ENCODE peak calls at places on chromosomes 11 and 22, in nine cellular contexts. W, X, D, A, J, Y, G, L and V are unnamed samples.

GRCh38 chr11:14612624-14613023 is 31.0 kb upstream of the PDE3B start:
- DNase-seq in W (no peak), X (no peak), D (no peak), A (no peak), J (no peak), Y (no peak), G (no peak), L (no peak), V (no peak)

GRCh38 chr22:22930571-22931556 is 43.2 kb downstream of the IGLL5 start:
- DNase-seq in W (no peak), X (no peak), D (no peak), A (no peak), J (no peak), Y (no peak), G (no peak), L (no peak), V (no peak)

GRCh38 chr22:48373626-48374173 is 1454.0 kb downstream of the BRD1 start:
- DNase-seq in W (no peak), X (no peak), D (peak; percentile 40), A (no peak), J (no peak), Y (no peak), G (peak; percentile 32), L (no peak), V (no peak)

GRCh38 chr11:112024178-112024777 is 930 bp upstream of the DLAT start:
- DNase-seq in W (no peak), X (no peak), D (no peak), A (no peak), J (no peak), Y (no peak), G (no peak), L (no peak), V (no peak)

GRCh38 chr11:61120865-61121831 is 18.9 kb downstream of the CD5 start:
- DNase-seq in W (no peak), X (no peak), D (peak; percentile 46), A (peak; percentile 45), J (peak; percentile 73), Y (peak; percentile 84), G (no peak), L (no peak), V (no peak)

GRCh38 chr22:37918149-37918548 is 12.1 kb downstream of the MICALL1 start:
- DNase-seq in W (no peak), X (no peak), D (no peak), A (no peak), J (no peak), Y (no peak), G (no peak), L (no peak), V (no peak)

GRCh38 chr11:126992065-126992803 is 8.3 kb downstream of the KIRREL3 start:
- DNase-seq in W (no peak), X (no peak), D (no peak), A (no peak), J (no peak), Y (no peak), G (no peak), L (peak; percentile 71), V (no peak)

GRCh38 chr11:126547161-126547560 is 191.7 kb downstream of the ST3GAL4 start:
- DNase-seq in W (no peak), X (no peak), D (no peak), A (no peak), J (no peak), Y (no peak), G (no peak), L (no peak), V (no peak)

GRCh38 chr22:30246962-30247376 is 410 bp upstream of the LIF start:
- DNase-seq in W (no peak), X (no peak), D (no peak), A (peak; percentile 85), J (no peak), Y (no peak), G (no peak), L (no peak), V (no peak)

GRCh38 chr11:861105-861479 is 18.4 kb downstream of the TSPAN4 start:
- DNase-seq in W (no peak), X (no peak), D (no peak), A (no peak), J (no peak), Y (no peak), G (no peak), L (no peak), V (no peak)

GRCh38 chr11:860238-861104 is 17.8 kb downstream of the TSPAN4 start:
- DNase-seq in W (no peak), X (no peak), D (no peak), A (no peak), J (no peak), Y (no peak), G (no peak), L (no peak), V (no peak)

GRCh38 chr11:858053-858992 is 15.7 kb downstream of the TSPAN4 start:
- DNase-seq in W (no peak), X (no peak), D (no peak), A (no peak), J (no peak), Y (no peak), G (no peak), L (no peak), V (no peak)

GRCh38 chr11:858993-859339 is 16.3 kb downstream of the TSPAN4 start:
- DNase-seq in W (no peak), X (no peak), D (no peak), A (no peak), J (no peak), Y (no peak), G (no peak), L (no peak), V (no peak)

GRCh38 chr11:859394-860131 is 16.9 kb downstream of the TSPAN4 start:
- DNase-seq in W (peak; percentile 61), X (no peak), D (peak; percentile 93), A (peak; percentile 76), J (peak; percentile 95), Y (peak; percentile 84), G (no peak), L (peak; percentile 65), V (no peak)
- H3K4me3 ChIP-seq in W (no peak overlapping the region), X (no peak overlapping the region), D (no peak overlapping the region), A (no peak overlapping the region), J (no peak overlapping the region), Y (peak overlapping the region; percentile 23), G (no peak overlapping the region), L (no peak overlapping the region), V (peak overlapping the region; percentile 17)

GRCh38 chr11:5624489-5625278 is at the start of gene TRIM34:
- DNase-seq in W (peak; percentile 64), X (no peak), D (peak; percentile 75), A (peak; percentile 67), J (peak; percentile 40), Y (peak; percentile 56), G (peak; percentile 53), L (peak; percentile 95), V (no peak)

GRCh38 chr11:5622802-5623201 is 2.0 kb upstream of the TRIM34 start:
- DNase-seq in W (no peak), X (no peak), D (no peak), A (no peak), J (no peak), Y (no peak), G (no peak), L (no peak), V (no peak)

GRCh38 chr11:5618807-5619206 is 6.0 kb upstream of the TRIM34 start:
- DNase-seq in W (no peak), X (no peak), D (no peak), A (no peak), J (no peak), Y (no peak), G (no peak), L (no peak), V (no peak)

GRCh38 chr11:5621580-5621979 is 3.2 kb upstream of the TRIM34 start:
- DNase-seq in W (no peak), X (no peak), D (no peak), A (no peak), J (no peak), Y (no peak), G (no peak), L (no peak), V (no peak)

DNA sequence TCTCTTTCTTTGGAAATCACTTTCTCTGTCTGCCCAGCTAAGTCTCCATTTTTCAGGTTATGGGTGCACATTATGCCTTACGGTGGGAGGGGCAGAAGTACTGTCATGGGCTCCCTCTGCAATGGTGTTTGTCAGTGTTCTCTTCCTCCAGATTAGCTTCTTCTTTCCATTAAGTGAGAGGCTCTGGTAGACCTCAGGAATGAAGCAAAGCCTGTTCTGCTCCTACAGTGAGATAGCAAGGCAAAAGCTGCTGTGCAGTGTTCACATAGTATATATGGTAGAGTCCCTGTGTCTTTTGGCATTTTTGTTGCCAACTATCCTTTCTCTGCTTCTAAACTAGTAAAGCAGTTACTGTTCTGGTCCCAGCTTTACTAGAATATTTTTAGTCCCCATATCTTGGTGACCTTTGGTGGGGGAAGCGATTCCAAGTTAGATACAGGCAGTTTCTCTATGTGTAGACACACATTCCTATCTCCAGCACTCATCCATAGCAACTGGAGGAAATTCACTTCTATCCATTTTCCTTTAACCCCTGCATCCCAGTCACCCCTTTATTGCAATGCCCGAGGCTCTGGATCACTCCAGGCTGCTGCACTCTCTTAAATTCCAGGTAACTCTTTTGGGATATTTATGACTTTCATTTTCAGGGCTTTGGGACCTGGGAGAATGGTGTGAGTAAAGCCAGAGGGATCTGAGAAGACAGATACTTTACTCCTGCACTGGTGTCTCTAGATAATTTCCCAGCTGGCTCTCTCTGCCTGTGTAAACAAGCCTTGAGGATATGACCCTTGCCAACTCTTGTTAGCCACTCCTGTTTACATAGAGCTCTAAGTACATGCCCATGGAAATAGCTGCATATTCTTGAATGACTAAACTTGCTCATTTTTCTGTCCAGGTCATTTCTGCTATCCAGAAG is 3.9 kb upstream of the TRIM34 start:
- DNase-seq in W (no peak), X (no peak), D (no peak), A (no peak), J (no peak), Y (no peak), G (no peak), L (peak; percentile 80), V (no peak)
- TF ChIP-seq EP300 in W (peak; percentile 25), X (no peak), D (no peak), A (no peak), J (no peak), Y (no peak), G (no peak), L (peak; percentile 46), V (no peak)

GRCh38 chr11:128731041-128731663 is 37.3 kb downstream of the FLI1 start:
- DNase-seq in W (no peak), X (no peak), D (no peak), A (peak; percentile 37), J (no peak), Y (no peak), G (no peak), L (no peak), V (no peak)
- H3K4me3 ChIP-seq in W (no peak overlapping the region), X (no peak overlapping the region), D (no peak overlapping the region), A (no peak overlapping the region), J (no peak overlapping the region), Y (no peak overlapping the region), G (no peak overlapping the region), L (no peak overlapping the region), V (no peak overlapping the region)

DNA sequence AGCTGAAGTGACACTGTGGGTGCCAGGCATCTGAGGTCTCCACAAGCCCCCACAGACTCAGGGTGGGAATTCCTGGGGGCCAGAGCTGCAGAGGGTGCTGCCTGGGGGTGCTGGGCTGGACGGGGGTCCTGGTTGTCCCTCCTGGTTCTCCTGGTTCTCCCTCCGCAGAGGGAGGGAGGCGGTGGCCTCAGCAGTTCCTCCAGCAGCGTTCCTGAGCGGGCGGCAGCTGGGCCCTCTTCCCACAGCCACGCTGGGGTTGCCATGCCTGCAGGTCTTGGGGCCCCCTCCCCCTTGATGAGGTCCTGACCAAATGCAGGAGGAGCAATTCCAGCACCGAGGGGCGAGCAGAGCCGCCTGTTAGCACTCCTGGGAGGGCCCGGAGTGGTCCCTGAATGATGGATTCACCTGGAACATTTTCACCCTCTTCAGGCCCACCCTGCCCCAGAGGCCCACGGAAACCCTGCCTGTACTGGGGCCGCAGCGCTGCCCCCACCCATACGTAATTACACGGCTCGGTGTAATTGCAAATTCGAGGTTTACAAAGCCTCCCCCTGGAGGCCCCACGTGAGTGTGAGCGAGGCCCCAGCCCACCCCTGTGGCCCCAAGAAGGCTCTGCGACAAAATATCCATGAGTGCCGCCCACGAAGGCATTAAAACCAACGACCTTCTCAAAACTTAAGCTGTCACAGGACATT is 635 bp downstream of the C11orf21 start:
- DNase-seq in W (peak; percentile 3), X (peak; percentile 65), D (no peak), A (no peak), J (no peak), Y (peak; percentile 23), G (no peak), L (no peak), V (peak; percentile 90)
- TF ChIP-seq EP300 in W (no peak), X (no peak), D (no peak), A (no peak), J (no peak), Y (no peak), G (no peak), L (no peak), V (no peak)